ENCODE peak calls at places on chromosomes 16 and 17, in seven cellular contexts. H is RWPE1; K is T-cell; M is Calu3; O is PC-9; A is NCI-H1930; B is stimulated activated CD4-positive, alpha-beta T cell treated with anti-CD3 and anti-CD28 coated beads, Interleukin-15, amount 100 ng/mL, for 1 hour. I is an unnamed sample.

GRCh38 chr17:57400648-57401047 is 144.3 kb downstream of the MSI2 start:
- DNase-seq in H (no peak), K (no peak), M (no peak), O (no peak), A (no peak), B (no peak), I (no peak)

GRCh38 chr16:70646260-70647241 is at the start of gene IL34:
- DNase-seq in H (no peak), K (no peak), M (no peak), O (no peak), A (no peak), B (no peak), I (no peak)

GRCh38 chr17:50133028-50133768 is 3.2 kb upstream of the SAMD14 start:
- DNase-seq in H (no peak), K (no peak), M (peak), O (peak), A (no peak), B (no peak), I (no peak)

GRCh38 chr16:12308060-12308459 is 331.5 kb downstream of the SNX29 start:
- DNase-seq in H (no peak), K (no peak), M (no peak), O (no peak), A (no peak), B (no peak), I (no peak)

GRCh38 chr17:62801553-62801952 is 6.6 kb downstream of the MARCHF10 start:
- DNase-seq in H (no peak), K (no peak), M (no peak), O (no peak), A (peak), B (no peak), I (no peak)

GRCh38 chr16:52548261-52549010 is 1.5 kb upstream of the TOX3 start:
- DNase-seq in H (no peak), K (no peak), M (no peak), O (no peak), A (no peak), B (no peak), I (peak)

GRCh38 chr16:4032768-4033167 is 83.5 kb downstream of the ADCY9 start:
- DNase-seq in H (no peak), K (peak), M (peak), O (no peak), A (no peak), B (no peak), I (peak)

GRCh38 chr17:77634710-77635109 is 323.8 kb upstream of the TNRC6C start:
- DNase-seq in H (no peak), K (no peak), M (no peak), O (no peak), A (no peak), B (no peak), I (no peak)

GRCh38 chr16:80408014-80408413 is 132.8 kb upstream of the DYNLRB2 start:
- DNase-seq in H (no peak), K (no peak), M (no peak), O (no peak), A (no peak), B (no peak), I (no peak)

GRCh38 chr17:73255671-73256181 is 6.0 kb downstream of the CPSF4L start:
- DNase-seq in H (peak), K (peak), M (peak), O (peak), A (peak), B (no peak), I (no peak)

GRCh38 chr16:77171750-77172635 is 19.0 kb upstream of the MON1B start:
- DNase-seq in H (peak), K (no peak), M (peak), O (peak), A (peak), B (no peak), I (peak)

GRCh38 chr17:79657861-79658810 is 47.3 kb upstream of the RBFOX3 start:
- DNase-seq in H (no peak), K (no peak), M (no peak), O (no peak), A (no peak), B (no peak), I (no peak)

GRCh38 chr16:71367243-71367976 is 8.9 kb downstream of the CALB2 start:
- DNase-seq in H (peak), K (no peak), M (peak), O (peak), A (peak), B (no peak), I (peak)

GRCh38 chr17:69246726-69247375 is 18.2 kb upstream of the ABCA10 start:
- DNase-seq in H (peak), K (no peak), M (no peak), O (no peak), A (peak), B (no peak), I (no peak)

GRCh38 chr17:1942066-1942365 is 83.1 kb downstream of the RTN4RL1 start:
- DNase-seq in H (no peak), K (no peak), M (no peak), O (no peak), A (no peak), B (no peak), I (no peak)

GRCh38 chr17:57876866-57877237 is 27.0 kb upstream of the MRPS23 start:
- DNase-seq in H (no peak), K (no peak), M (no peak), O (no peak), A (no peak), B (no peak), I (no peak)

GRCh38 chr16:58393138-58393504 is 850 bp downstream of the GINS3 start:
- DNase-seq in H (peak), K (no peak), M (no peak), O (no peak), A (no peak), B (no peak), I (no peak)

GRCh38 chr17:63842173-63842539 is 329 bp downstream of the SMARCD2 start:
- DNase-seq in H (no peak), K (no peak), M (no peak), O (no peak), A (no peak), B (peak), I (peak)

GRCh38 chr16:28951410-28951943 is 740 bp downstream of the NFATC2IP start:
- DNase-seq in H (peak), K (no peak), M (no peak), O (peak), A (no peak), B (no peak), I (no peak)

GRCh38 chr16:14501331-14502255 is 128.5 kb downstream of the PARN start:
- DNase-seq in H (peak), K (no peak), M (peak), O (peak), A (no peak), B (no peak), I (peak)

GRCh38 chr17:49715221-49715620 is 7.5 kb upstream of the SLC35B1 start:
- DNase-seq in H (no peak), K (peak), M (no peak), O (no peak), A (no peak), B (no peak), I (no peak)

GRCh38 chr17:2056221-2057129 is 1.6 kb downstream of the HIC1 start:
- DNase-seq in H (no peak), K (peak), M (no peak), O (no peak), A (no peak), B (peak), I (no peak)

GRCh38 chr17:52995127-52995526 is 827.6 kb upstream of the KIF2B start:
- DNase-seq in H (no peak), K (no peak), M (no peak), O (no peak), A (no peak), B (no peak), I (no peak)

GRCh38 chr16:85798283-85798776 is 1.0 kb downstream of the EMC8 start:
- DNase-seq in H (peak), K (no peak), M (no peak), O (no peak), A (no peak), B (no peak), I (no peak)

GRCh38 chr17:36641877-36642845 is 40.8 kb downstream of the MRM1 start:
- DNase-seq in H (no peak), K (no peak), M (no peak), O (no peak), A (no peak), B (no peak), I (no peak)

GRCh38 chr17:50201226-50201854 is at the start of gene COL1A1:
- DNase-seq in H (no peak), K (no peak), M (no peak), O (no peak), A (no peak), B (no peak), I (no peak)

GRCh38 chr17:76716146-76716833 is 5.5 kb upstream of the MXRA7 start:
- DNase-seq in H (no peak), K (peak), M (no peak), O (no peak), A (no peak), B (no peak), I (no peak)

GRCh38 chr16:11032922-11033291 is 88.5 kb downstream of the CLEC16A start:
- DNase-seq in H (no peak), K (no peak), M (no peak), O (no peak), A (no peak), B (no peak), I (no peak)

GRCh38 chr16:2846511-2847310 is 11.3 kb downstream of the PRSS22 start:
- DNase-seq in H (peak), K (no peak), M (peak), O (peak), A (no peak), B (no peak), I (no peak)

GRCh38 chr17:66602659-66603363 is 232.1 kb upstream of the CACNG5 start:
- DNase-seq in H (no peak), K (no peak), M (no peak), O (no peak), A (no peak), B (no peak), I (no peak)

I was measured in NCI-H2107.